ENCODE peak calls at places on chromosomes 1 and 21, in six cellular contexts. B is lung, U is ovary, F is endothelial cell of umbilical vein, X is fibroblast of lung, A is right lobe of liver. V is an unnamed sample.

GRCh38 chr1:8458607-8459006 is 140.7 kb downstream of the SLC45A1 start:
- DNase-seq in B (no peak), U (no peak), F (no peak), X (no peak), A (no peak), V (no peak)

GRCh38 chr1:68175621-68176398 is 56.5 kb downstream of the WLS start:
- DNase-seq in B (no peak), U (no peak), F (peak; percentile 96), X (peak; percentile 55), A (no peak), V (no peak)

GRCh38 chr1:44035726-44036408 is 4.6 kb upstream of the SLC6A9 start:
- DNase-seq in B (no peak), U (peak; percentile 67), F (no peak), X (peak; percentile 23), A (peak; percentile 46), V (no peak)

GRCh38 chr1:156663178-156663577 is 14.0 kb downstream of the NES start:
- DNase-seq in B (no peak), U (no peak), F (peak; percentile 39), X (peak; percentile 74), A (no peak), V (no peak)

GRCh38 chr21:32415451-32415850 is 2.9 kb downstream of the EVA1C start:
- DNase-seq in B (no peak), U (no peak), F (no peak), X (no peak), A (no peak), V (no peak)

GRCh38 chr1:2349821-2350220 is 41.5 kb downstream of the MORN1 start:
- DNase-seq in B (no peak), U (no peak), F (no peak), X (no peak), A (no peak), V (no peak)

GRCh38 chr21:46096997-46097825 is 701 bp upstream of the COL6A2 start:
- DNase-seq in B (no peak), U (peak; percentile 54), F (no peak), X (peak; percentile 40), A (peak; percentile 17), V (no peak)

GRCh38 chr1:223726380-223727001 is 14.2 kb downstream of the CAPN2 start:
- DNase-seq in B (peak; percentile 82), U (peak; percentile 77), F (peak; percentile 96), X (peak; percentile 97), A (peak; percentile 63), V (peak; percentile 93)

GRCh38 chr1:59730759-59731478 is 83.8 kb upstream of the HOOK1 start:
- DNase-seq in B (peak; percentile 58), U (peak; percentile 73), F (peak; percentile 93), X (peak; percentile 97), A (peak; percentile 68), V (peak; percentile 79)

GRCh38 chr1:27979151-27979858 is 19.5 kb downstream of the XKR8 start:
- DNase-seq in B (no peak), U (no peak), F (peak; percentile 82), X (peak; percentile 88), A (no peak), V (peak; percentile 34)

GRCh38 chr1:98054786-98055185 is 134.0 kb upstream of the DPYD start:
- DNase-seq in B (no peak), U (no peak), F (peak; percentile 73), X (no peak), A (no peak), V (no peak)

GRCh38 chr1:174743654-174744561 is 255.8 kb upstream of the CACYBP start:
- DNase-seq in B (no peak), U (no peak), F (peak; percentile 52), X (peak; percentile 71), A (no peak), V (peak; percentile 34)

GRCh38 chr1:31642366-31642765 is 2.3 kb downstream of the PEF1 start:
- DNase-seq in B (no peak), U (no peak), F (no peak), X (no peak), A (no peak), V (no peak)

GRCh38 chr1:206935491-206936067 is 10.7 kb downstream of the PIGR start:
- DNase-seq in B (peak; percentile 52), U (no peak), F (peak; percentile 25), X (no peak), A (peak; percentile 82), V (no peak)

GRCh38 chr1:167928457-167928852 is 8.0 kb upstream of the DCAF6 start:
- DNase-seq in B (no peak), U (no peak), F (no peak), X (no peak), A (no peak), V (no peak)

GRCh38 chr1:118317836-118318614 is 133.0 kb upstream of the SPAG17 start:
- DNase-seq in B (no peak), U (no peak), F (no peak), X (no peak), A (no peak), V (no peak)

GRCh38 chr1:240101306-240101705 is 9.6 kb downstream of the FMN2 start:
- DNase-seq in B (no peak), U (no peak), F (no peak), X (no peak), A (no peak), V (no peak)

GRCh38 chr1:210848474-210848873 is 285.5 kb downstream of the KCNH1 start:
- DNase-seq in B (no peak), U (no peak), F (no peak), X (no peak), A (no peak), V (no peak)

GRCh38 chr21:46052703-46053651 is 44.9 kb upstream of the COL6A2 start:
- DNase-seq in B (no peak), U (peak; percentile 28), F (no peak), X (peak; percentile 46), A (no peak), V (no peak)

GRCh38 chr21:37071561-37072238 is 1.2 kb downstream of the PIGP start:
- DNase-seq in B (peak; percentile 57), U (peak; percentile 60), F (peak; percentile 69), X (peak; percentile 89), A (no peak), V (peak; percentile 1)

GRCh38 chr1:4768553-4768952 is 114.1 kb downstream of the AJAP1 start:
- DNase-seq in B (no peak), U (no peak), F (no peak), X (no peak), A (no peak), V (no peak)

GRCh38 chr1:5678759-5679158 is 313.5 kb downstream of the NPHP4 start:
- DNase-seq in B (no peak), U (no peak), F (no peak), X (no peak), A (no peak), V (no peak)

GRCh38 chr1:231240883-231241735 is at the start of gene GNPAT:
- DNase-seq in B (peak; percentile 85), U (peak; percentile 89), F (peak; percentile 87), X (peak; percentile 81), A (peak; percentile 90), V (peak; percentile 97)
- TF ChIP-seq CTCF in B (no peak), U (no peak), F (no peak), X (no peak), A (peak; percentile 8), V (no peak)

GRCh38 chr1:10059329-10059691 is 26.6 kb downstream of the UBE4B start:
- DNase-seq in B (no peak), U (no peak), F (no peak), X (no peak), A (no peak), V (no peak)

GRCh38 chr1:10057305-10057704 is 24.5 kb downstream of the UBE4B start:
- DNase-seq in B (no peak), U (no peak), F (no peak), X (peak; percentile 28), A (no peak), V (no peak)

GRCh38 chr1:10054465-10054864 is 21.7 kb downstream of the UBE4B start:
- DNase-seq in B (no peak), U (no peak), F (no peak), X (no peak), A (no peak), V (no peak)

GRCh38 chr1:10057744-10058294 is 25.1 kb downstream of the UBE4B start:
- DNase-seq in B (no peak), U (no peak), F (no peak), X (no peak), A (no peak), V (no peak)

DNA sequence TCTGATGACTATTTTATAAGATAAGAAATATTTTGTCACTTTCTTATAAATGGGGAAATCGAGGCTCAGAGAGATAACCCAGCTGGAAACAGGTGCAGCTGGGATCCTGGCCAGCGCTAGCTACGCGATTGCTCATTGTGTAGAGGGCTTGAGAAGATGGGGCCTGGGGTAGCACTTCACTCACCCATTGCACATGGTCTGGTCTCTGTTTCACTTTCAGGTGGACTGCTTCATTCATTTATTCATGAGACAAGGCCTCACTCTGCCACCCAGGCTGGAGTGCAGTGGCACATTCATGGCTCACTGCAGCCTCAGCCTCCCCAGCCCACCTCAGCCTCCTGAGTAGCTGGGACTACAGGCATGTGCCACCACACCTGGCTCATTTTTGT is 23.8 kb downstream of the UBE4B start:
- DNase-seq in B (no peak), U (no peak), F (no peak), X (no peak), A (no peak), V (no peak)
- H3K27ac ChIP-seq in B (peak overlapping the region; percentile 26), U (no peak overlapping the region), F (no peak overlapping the region), X (peak overlapping the region; percentile 3), A (peak overlapping the region; percentile 47), V (peak overlapping the region; percentile 49)

GRCh38 chr21:30349572-30349971 is 1.2 kb upstream of the KRTAP23-1 start:
- DNase-seq in B (no peak), U (no peak), F (no peak), X (no peak), A (no peak), V (peak; percentile 8)

GRCh38 chr21:30348506-30348905 is at the start of gene KRTAP23-1:
- DNase-seq in B (no peak), U (no peak), F (no peak), X (no peak), A (no peak), V (no peak)

GRCh38 chr21:30340714-30341573 is 3.5 kb upstream of the KRTAP27-1 start:
- DNase-seq in B (no peak), U (no peak), F (no peak), X (peak; percentile 1), A (no peak), V (peak; percentile 56)

DNA sequence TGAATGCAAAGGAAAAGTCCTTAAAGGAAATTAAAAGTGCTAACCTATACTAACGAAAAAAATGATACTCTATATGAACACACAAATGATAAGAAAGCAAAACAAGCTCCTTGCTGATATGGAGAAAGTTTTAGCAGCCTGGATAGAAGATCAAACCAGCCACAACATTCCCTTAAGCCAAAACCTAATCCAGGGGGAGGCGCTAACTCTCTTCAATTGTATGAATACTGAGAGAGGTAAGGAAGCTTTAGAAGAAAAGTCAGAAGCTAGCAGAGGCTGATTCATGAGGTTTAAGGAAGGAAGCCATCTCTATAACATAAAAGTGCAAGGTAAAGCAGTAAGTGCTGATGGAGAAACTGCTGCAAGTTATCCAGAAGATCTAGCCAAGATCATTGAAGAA is 3.4 kb downstream of the KRTAP23-1 start:
- DNase-seq in B (no peak), U (no peak), F (no peak), X (no peak), A (no peak), V (no peak)
- TF ChIP-seq CTCF in B (no peak), U (no peak), F (no peak), X (no peak), A (no peak), V (no peak)

DNA sequence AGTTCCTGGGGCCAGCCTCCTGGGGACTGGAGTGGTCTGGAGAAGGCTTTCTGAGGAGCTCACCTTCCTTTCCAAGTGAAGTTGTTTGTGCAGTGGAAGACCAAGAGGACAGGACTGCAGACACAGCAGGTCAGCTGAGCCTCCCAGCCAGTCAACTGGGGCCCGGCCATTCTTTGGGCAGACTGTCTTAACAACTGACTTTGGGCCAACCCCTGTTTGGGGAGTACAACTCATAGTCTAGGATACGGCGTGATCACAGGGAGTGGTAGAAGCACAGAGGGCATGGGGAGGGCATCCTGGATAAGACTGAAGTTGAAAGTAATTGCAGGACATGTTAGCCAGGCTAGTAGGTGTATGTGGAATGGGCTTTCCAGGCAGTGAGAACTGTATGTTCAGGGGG is 50.3 kb downstream of the PGM1 start:
- DNase-seq in B (no peak), U (no peak), F (no peak), X (no peak), A (no peak), V (no peak)
- H3K27ac ChIP-seq in B (no peak overlapping the region), U (no peak overlapping the region), F (no peak overlapping the region), X (no peak overlapping the region), A (peak overlapping the region; percentile 74), V (no peak overlapping the region)